ENCODE peak calls at places on chromosomes 5 and 9, in six cellular contexts. One of them, this sample, is unnamed.

GRCh38 chr5:126446498-126447224 is 23.5 kb downstream of the GRAMD2B start:
- DNase-seq in nucleus accumbens: no peak
- DNase-seq in amniotic stem cell: peak; percentile 74
- DNase-seq in NCI-H345: no peak
- DNase-seq in progenitor cell of endocrine pancreas: no peak
- DNase-seq in Calu3: no peak
- DNase-seq in this sample: no peak

GRCh38 chr5:170333161-170333909 is 35.8 kb upstream of the LCP2 start:
- DNase-seq in Calu3: no peak
- DNase-seq in amniotic stem cell: no peak
- DNase-seq in NCI-H345: peak; percentile 43
- DNase-seq in nucleus accumbens: no peak
- DNase-seq in progenitor cell of endocrine pancreas: no peak
- DNase-seq in this sample: no peak

GRCh38 chr5:53041071-53041692 is 52.0 kb downstream of the ITGA2 start:
- DNase-seq in Calu3: no peak
- DNase-seq in progenitor cell of endocrine pancreas: no peak
- DNase-seq in amniotic stem cell: peak; percentile 35
- DNase-seq in NCI-H345: no peak
- DNase-seq in nucleus accumbens: no peak
- DNase-seq in this sample: no peak

GRCh38 chr9:34651286-34651685 is 699 bp upstream of the IL11RA start:
- DNase-seq in Calu3: no peak
- DNase-seq in amniotic stem cell: no peak
- DNase-seq in NCI-H345: no peak
- DNase-seq in nucleus accumbens: no peak
- DNase-seq in progenitor cell of endocrine pancreas: no peak
- DNase-seq in this sample: no peak

GRCh38 chr5:151159649-151160373 is 2.2 kb upstream of the ANXA6 start:
- DNase-seq in NCI-H345: no peak
- DNase-seq in progenitor cell of endocrine pancreas: no peak
- DNase-seq in nucleus accumbens: no peak
- DNase-seq in amniotic stem cell: no peak
- DNase-seq in Calu3: no peak
- DNase-seq in this sample: no peak

GRCh38 chr9:106376689-106377088 is 486.3 kb upstream of the ZNF462 start:
- DNase-seq in Calu3: no peak
- DNase-seq in amniotic stem cell: no peak
- DNase-seq in nucleus accumbens: no peak
- DNase-seq in progenitor cell of endocrine pancreas: no peak
- DNase-seq in NCI-H345: no peak
- DNase-seq in this sample: no peak

GRCh38 chr5:34534237-34535108 is 121.7 kb upstream of the RAI14 start:
- DNase-seq in progenitor cell of endocrine pancreas: no peak
- DNase-seq in Calu3: no peak
- DNase-seq in NCI-H345: no peak
- DNase-seq in nucleus accumbens: no peak
- DNase-seq in amniotic stem cell: peak; percentile 80
- DNase-seq in this sample: no peak

GRCh38 chr5:105587963-105588662 is 2025.5 kb upstream of the NUDT12 start:
- DNase-seq in progenitor cell of endocrine pancreas: no peak
- DNase-seq in nucleus accumbens: no peak
- DNase-seq in Calu3: no peak
- DNase-seq in NCI-H345: no peak
- DNase-seq in amniotic stem cell: no peak
- DNase-seq in this sample: no peak

GRCh38 chr5:180085837-180086236 is 14.3 kb upstream of the RNF130 start:
- DNase-seq in Calu3: no peak
- DNase-seq in NCI-H345: peak; percentile 13
- DNase-seq in amniotic stem cell: no peak
- DNase-seq in nucleus accumbens: peak; percentile 31
- DNase-seq in progenitor cell of endocrine pancreas: no peak
- DNase-seq in this sample: no peak

GRCh38 chr9:90544488-90544887 is 98.1 kb downstream of the DIRAS2 start:
- DNase-seq in nucleus accumbens: no peak
- DNase-seq in amniotic stem cell: no peak
- DNase-seq in progenitor cell of endocrine pancreas: no peak
- DNase-seq in Calu3: no peak
- DNase-seq in NCI-H345: no peak
- DNase-seq in this sample: no peak

GRCh38 chr5:106306313-106307028 is 1364.3 kb downstream of the EFNA5 start:
- DNase-seq in Calu3: no peak
- DNase-seq in amniotic stem cell: no peak
- DNase-seq in progenitor cell of endocrine pancreas: no peak
- DNase-seq in NCI-H345: no peak
- DNase-seq in nucleus accumbens: no peak
- DNase-seq in this sample: no peak

GRCh38 chr9:125763373-125763772 is 16.2 kb downstream of the PBX3 start:
- DNase-seq in amniotic stem cell: no peak
- DNase-seq in NCI-H345: peak; percentile 99
- DNase-seq in progenitor cell of endocrine pancreas: no peak
- DNase-seq in Calu3: no peak
- DNase-seq in nucleus accumbens: no peak
- DNase-seq in this sample: no peak

GRCh38 chr5:14745753-14746152 is 81.2 kb downstream of the OTULIN start:
- DNase-seq in NCI-H345: no peak
- DNase-seq in progenitor cell of endocrine pancreas: no peak
- DNase-seq in nucleus accumbens: no peak
- DNase-seq in Calu3: no peak
- DNase-seq in amniotic stem cell: no peak
- DNase-seq in this sample: no peak

GRCh38 chr9:108671156-108671555 is 184.6 kb downstream of the ACTL7B start:
- DNase-seq in amniotic stem cell: no peak
- DNase-seq in Calu3: no peak
- DNase-seq in progenitor cell of endocrine pancreas: no peak
- DNase-seq in nucleus accumbens: no peak
- DNase-seq in NCI-H345: no peak
- DNase-seq in this sample: peak; percentile 18

GRCh38 chr5:16812911-16813310 is 123.2 kb downstream of the MYO10 start:
- DNase-seq in amniotic stem cell: no peak
- DNase-seq in nucleus accumbens: no peak
- DNase-seq in Calu3: peak; percentile 59
- DNase-seq in progenitor cell of endocrine pancreas: no peak
- DNase-seq in NCI-H345: peak; percentile 49
- DNase-seq in this sample: no peak

GRCh38 chr5:172173771-172174170 is 14.3 kb downstream of the STK10 start:
- DNase-seq in NCI-H345: no peak
- DNase-seq in amniotic stem cell: no peak
- DNase-seq in Calu3: no peak
- DNase-seq in progenitor cell of endocrine pancreas: no peak
- DNase-seq in nucleus accumbens: no peak
- DNase-seq in this sample: no peak

GRCh38 chr5:178667109-178667508 is 40.3 kb upstream of the CLK4 start:
- DNase-seq in amniotic stem cell: no peak
- DNase-seq in nucleus accumbens: no peak
- DNase-seq in NCI-H345: no peak
- DNase-seq in progenitor cell of endocrine pancreas: no peak
- DNase-seq in Calu3: no peak
- DNase-seq in this sample: no peak

GRCh38 chr5:77560677-77561263 is 68.7 kb upstream of the WDR41 start:
- DNase-seq in Calu3: peak; percentile 26
- DNase-seq in progenitor cell of endocrine pancreas: no peak
- DNase-seq in NCI-H345: peak; percentile 60
- DNase-seq in amniotic stem cell: peak; percentile 10
- DNase-seq in nucleus accumbens: no peak
- DNase-seq in this sample: no peak

GRCh38 chr5:92518318-92518913 is 1062.6 kb downstream of the NR2F1-AS1 start:
- DNase-seq in NCI-H345: peak; percentile 48
- DNase-seq in nucleus accumbens: no peak
- DNase-seq in amniotic stem cell: no peak
- DNase-seq in progenitor cell of endocrine pancreas: no peak
- DNase-seq in Calu3: peak; percentile 32
- DNase-seq in this sample: peak; percentile 14

GRCh38 chr5:19531374-19531952 is 456.5 kb downstream of the CDH18 start:
- DNase-seq in Calu3: peak; percentile 72
- DNase-seq in amniotic stem cell: no peak
- DNase-seq in nucleus accumbens: no peak
- DNase-seq in progenitor cell of endocrine pancreas: no peak
- DNase-seq in NCI-H345: no peak
- DNase-seq in this sample: no peak

GRCh38 chr5:123350744-123351143 is 72.5 kb downstream of the CEP120 start:
- DNase-seq in Calu3: no peak
- DNase-seq in nucleus accumbens: no peak
- DNase-seq in NCI-H345: peak; percentile 8
- DNase-seq in amniotic stem cell: no peak
- DNase-seq in progenitor cell of endocrine pancreas: no peak
- DNase-seq in this sample: no peak

GRCh38 chr5:1514027-1514818 is 9.5 kb downstream of the LPCAT1 start:
- DNase-seq in amniotic stem cell: no peak
- DNase-seq in NCI-H345: no peak
- DNase-seq in nucleus accumbens: no peak
- DNase-seq in progenitor cell of endocrine pancreas: peak; percentile 7
- DNase-seq in Calu3: no peak
- DNase-seq in this sample: no peak

GRCh38 chr5:98713856-98714255 is 59.6 kb upstream of the RGMB start:
- DNase-seq in amniotic stem cell: no peak
- DNase-seq in NCI-H345: no peak
- DNase-seq in progenitor cell of endocrine pancreas: no peak
- DNase-seq in Calu3: no peak
- DNase-seq in nucleus accumbens: no peak
- DNase-seq in this sample: no peak

GRCh38 chr5:123753349-123754166 is 241.6 kb downstream of the CSNK1G3 start:
- DNase-seq in NCI-H345: no peak
- DNase-seq in progenitor cell of endocrine pancreas: no peak
- DNase-seq in amniotic stem cell: no peak
- DNase-seq in nucleus accumbens: no peak
- DNase-seq in Calu3: no peak
- DNase-seq in this sample: no peak

GRCh38 chr9:21933865-21934264 is 60.3 kb downstream of the CDKN2A start:
- DNase-seq in progenitor cell of endocrine pancreas: no peak
- DNase-seq in NCI-H345: no peak
- DNase-seq in Calu3: no peak
- DNase-seq in nucleus accumbens: no peak
- DNase-seq in amniotic stem cell: no peak
- DNase-seq in this sample: no peak

GRCh38 chr5:100518377-100518776 is 16.8 kb upstream of the FAM174A start:
- DNase-seq in amniotic stem cell: no peak
- DNase-seq in Calu3: no peak
- DNase-seq in nucleus accumbens: no peak
- DNase-seq in progenitor cell of endocrine pancreas: no peak
- DNase-seq in NCI-H345: no peak
- DNase-seq in this sample: no peak

GRCh38 chr5:25107878-25108277 is 463.1 kb upstream of the CDH10 start:
- DNase-seq in NCI-H345: no peak
- DNase-seq in progenitor cell of endocrine pancreas: no peak
- DNase-seq in Calu3: no peak
- DNase-seq in amniotic stem cell: no peak
- DNase-seq in nucleus accumbens: no peak
- DNase-seq in this sample: no peak

GRCh38 chr9:92426501-92426900 is 2.2 kb upstream of the OMD start:
- DNase-seq in nucleus accumbens: no peak
- DNase-seq in Calu3: peak; percentile 2
- DNase-seq in progenitor cell of endocrine pancreas: no peak
- DNase-seq in amniotic stem cell: no peak
- DNase-seq in NCI-H345: no peak
- DNase-seq in this sample: no peak

GRCh38 chr9:137829260-137829996 is 48.2 kb upstream of the CACNA1B start:
- DNase-seq in Calu3: no peak
- DNase-seq in amniotic stem cell: no peak
- DNase-seq in nucleus accumbens: no peak
- DNase-seq in NCI-H345: no peak
- DNase-seq in progenitor cell of endocrine pancreas: no peak
- DNase-seq in this sample: no peak

GRCh38 chr5:160458971-160459800 is 37.5 kb downstream of the PTTG1 start:
- DNase-seq in Calu3: no peak
- DNase-seq in amniotic stem cell: no peak
- DNase-seq in progenitor cell of endocrine pancreas: no peak
- DNase-seq in NCI-H345: no peak
- DNase-seq in nucleus accumbens: no peak
- DNase-seq in this sample: no peak

GRCh38 chr9:137381501-137382443 is 41.2 kb downstream of the EXD3 start:
- DNase-seq in progenitor cell of endocrine pancreas: no peak
- DNase-seq in amniotic stem cell: no peak
- DNase-seq in Calu3: no peak
- DNase-seq in NCI-H345: no peak
- DNase-seq in nucleus accumbens: no peak
- DNase-seq in this sample: no peak